ENCODE peak calls at places on chromosome 18, in ten cellular contexts. One of them, this sample, is unnamed.

GRCh38 chr18:1488394-1488793 is 583.7 kb downstream of the ADCYAP1 start:
- DNase-seq in activated naive CD4-positive, alpha-beta T cell treated with anti-CD3 and anti-CD28 coated beads, Interleukin-2, amount 10 ng/mL, durations not matched to agents 7 days and 5 days: no peak
- DNase-seq in renal cortical epithelial cell: no peak
- DNase-seq in IMR-90: no peak
- DNase-seq in GM19239: no peak
- DNase-seq in astrocyte of the spinal cord: no peak
- DNase-seq in left colon: no peak
- DNase-seq in uterus: no peak
- DNase-seq in left cardiac atrium: no peak
- DNase-seq in activated CD4-positive, alpha-beta T cell treated with anti-CD3 and anti-CD28 coated beads for 1 hour: no peak
- DNase-seq in this sample: no peak

GRCh38 chr18:62721837-62722795 is 6.8 kb downstream of the PHLPP1 start:
- DNase-seq in IMR-90: no peak
- DNase-seq in renal cortical epithelial cell: no peak
- DNase-seq in left cardiac atrium: no peak
- DNase-seq in left colon: no peak
- DNase-seq in GM19239: no peak
- DNase-seq in uterus: no peak
- DNase-seq in activated CD4-positive, alpha-beta T cell treated with anti-CD3 and anti-CD28 coated beads for 1 hour: no peak
- DNase-seq in astrocyte of the spinal cord: peak; percentile 52
- DNase-seq in activated naive CD4-positive, alpha-beta T cell treated with anti-CD3 and anti-CD28 coated beads, Interleukin-2, amount 10 ng/mL, durations not matched to agents 7 days and 5 days: no peak
- DNase-seq in this sample: no peak

GRCh38 chr18:57427429-57428181 is 7.6 kb upstream of the ONECUT2 start:
- DNase-seq in left colon: no peak
- DNase-seq in left cardiac atrium: no peak
- DNase-seq in renal cortical epithelial cell: no peak
- DNase-seq in activated naive CD4-positive, alpha-beta T cell treated with anti-CD3 and anti-CD28 coated beads, Interleukin-2, amount 10 ng/mL, durations not matched to agents 7 days and 5 days: no peak
- DNase-seq in GM19239: no peak
- DNase-seq in activated CD4-positive, alpha-beta T cell treated with anti-CD3 and anti-CD28 coated beads for 1 hour: no peak
- DNase-seq in IMR-90: no peak
- DNase-seq in uterus: no peak
- DNase-seq in astrocyte of the spinal cord: no peak
- DNase-seq in this sample: no peak

GRCh38 chr18:74689251-74689650 is 91.6 kb downstream of the ZNF407 start:
- DNase-seq in activated naive CD4-positive, alpha-beta T cell treated with anti-CD3 and anti-CD28 coated beads, Interleukin-2, amount 10 ng/mL, durations not matched to agents 7 days and 5 days: no peak
- DNase-seq in activated CD4-positive, alpha-beta T cell treated with anti-CD3 and anti-CD28 coated beads for 1 hour: no peak
- DNase-seq in left cardiac atrium: no peak
- DNase-seq in uterus: no peak
- DNase-seq in GM19239: no peak
- DNase-seq in IMR-90: peak; percentile 79
- DNase-seq in renal cortical epithelial cell: no peak
- DNase-seq in left colon: no peak
- DNase-seq in astrocyte of the spinal cord: peak; percentile 62
- DNase-seq in this sample: no peak

GRCh38 chr18:51537487-51537886 is 340.0 kb upstream of the MEX3C start:
- DNase-seq in activated CD4-positive, alpha-beta T cell treated with anti-CD3 and anti-CD28 coated beads for 1 hour: no peak
- DNase-seq in GM19239: no peak
- DNase-seq in left cardiac atrium: peak; percentile 24
- DNase-seq in uterus: no peak
- DNase-seq in renal cortical epithelial cell: peak; percentile 42
- DNase-seq in IMR-90: no peak
- DNase-seq in astrocyte of the spinal cord: no peak
- DNase-seq in activated naive CD4-positive, alpha-beta T cell treated with anti-CD3 and anti-CD28 coated beads, Interleukin-2, amount 10 ng/mL, durations not matched to agents 7 days and 5 days: peak; percentile 35
- DNase-seq in left colon: peak; percentile 10
- DNase-seq in this sample: no peak

GRCh38 chr18:53937037-53937436 is 287.4 kb downstream of the MBD2 start:
- DNase-seq in left colon: no peak
- DNase-seq in GM19239: no peak
- DNase-seq in astrocyte of the spinal cord: no peak
- DNase-seq in activated CD4-positive, alpha-beta T cell treated with anti-CD3 and anti-CD28 coated beads for 1 hour: no peak
- DNase-seq in renal cortical epithelial cell: no peak
- DNase-seq in activated naive CD4-positive, alpha-beta T cell treated with anti-CD3 and anti-CD28 coated beads, Interleukin-2, amount 10 ng/mL, durations not matched to agents 7 days and 5 days: no peak
- DNase-seq in IMR-90: no peak
- DNase-seq in left cardiac atrium: no peak
- DNase-seq in uterus: no peak
- DNase-seq in this sample: no peak

GRCh38 chr18:76588591-76589303 is 93.7 kb upstream of the ZNF516 start:
- DNase-seq in IMR-90: no peak
- DNase-seq in renal cortical epithelial cell: peak; percentile 17
- DNase-seq in GM19239: no peak
- DNase-seq in left cardiac atrium: no peak
- DNase-seq in activated CD4-positive, alpha-beta T cell treated with anti-CD3 and anti-CD28 coated beads for 1 hour: no peak
- DNase-seq in activated naive CD4-positive, alpha-beta T cell treated with anti-CD3 and anti-CD28 coated beads, Interleukin-2, amount 10 ng/mL, durations not matched to agents 7 days and 5 days: no peak
- DNase-seq in uterus: no peak
- DNase-seq in left colon: no peak
- DNase-seq in astrocyte of the spinal cord: no peak
- DNase-seq in this sample: no peak

GRCh38 chr18:36402765-36403396 is 105.4 kb downstream of the FHOD3 start:
- DNase-seq in renal cortical epithelial cell: no peak
- DNase-seq in left cardiac atrium: peak; percentile 83
- DNase-seq in left colon: peak; percentile 18
- DNase-seq in IMR-90: peak; percentile 35
- DNase-seq in astrocyte of the spinal cord: peak; percentile 77
- DNase-seq in activated CD4-positive, alpha-beta T cell treated with anti-CD3 and anti-CD28 coated beads for 1 hour: no peak
- DNase-seq in GM19239: no peak
- DNase-seq in activated naive CD4-positive, alpha-beta T cell treated with anti-CD3 and anti-CD28 coated beads, Interleukin-2, amount 10 ng/mL, durations not matched to agents 7 days and 5 days: no peak
- DNase-seq in uterus: no peak
- DNase-seq in this sample: peak; percentile 90

GRCh38 chr18:64165906-64166305 is 17.0 kb upstream of the LINC00305 start:
- DNase-seq in GM19239: no peak
- DNase-seq in left cardiac atrium: no peak
- DNase-seq in activated naive CD4-positive, alpha-beta T cell treated with anti-CD3 and anti-CD28 coated beads, Interleukin-2, amount 10 ng/mL, durations not matched to agents 7 days and 5 days: no peak
- DNase-seq in renal cortical epithelial cell: peak; percentile 66
- DNase-seq in astrocyte of the spinal cord: peak; percentile 93
- DNase-seq in IMR-90: no peak
- DNase-seq in uterus: no peak
- DNase-seq in activated CD4-positive, alpha-beta T cell treated with anti-CD3 and anti-CD28 coated beads for 1 hour: no peak
- DNase-seq in left colon: no peak
- DNase-seq in this sample: no peak

GRCh38 chr18:43627833-43628370 is 350.6 kb upstream of the SYT4 start:
- DNase-seq in uterus: no peak
- DNase-seq in activated CD4-positive, alpha-beta T cell treated with anti-CD3 and anti-CD28 coated beads for 1 hour: no peak
- DNase-seq in astrocyte of the spinal cord: no peak
- DNase-seq in left cardiac atrium: no peak
- DNase-seq in left colon: no peak
- DNase-seq in activated naive CD4-positive, alpha-beta T cell treated with anti-CD3 and anti-CD28 coated beads, Interleukin-2, amount 10 ng/mL, durations not matched to agents 7 days and 5 days: no peak
- DNase-seq in GM19239: no peak
- DNase-seq in IMR-90: no peak
- DNase-seq in renal cortical epithelial cell: no peak
- DNase-seq in this sample: no peak

GRCh38 chr18:61991201-61991600 is 98.4 kb upstream of the RNF152 start:
- DNase-seq in renal cortical epithelial cell: peak; percentile 26
- DNase-seq in left cardiac atrium: peak; percentile 23
- DNase-seq in left colon: no peak
- DNase-seq in GM19239: no peak
- DNase-seq in IMR-90: peak; percentile 71
- DNase-seq in activated naive CD4-positive, alpha-beta T cell treated with anti-CD3 and anti-CD28 coated beads, Interleukin-2, amount 10 ng/mL, durations not matched to agents 7 days and 5 days: no peak
- DNase-seq in activated CD4-positive, alpha-beta T cell treated with anti-CD3 and anti-CD28 coated beads for 1 hour: no peak
- DNase-seq in astrocyte of the spinal cord: peak; percentile 61
- DNase-seq in uterus: peak; percentile 18
- DNase-seq in this sample: no peak

GRCh38 chr18:13823707-13824395 is at the start of gene MC5R:
- DNase-seq in astrocyte of the spinal cord: peak; percentile 26
- DNase-seq in IMR-90: peak; percentile 25
- DNase-seq in GM19239: peak; percentile 88
- DNase-seq in left colon: peak; percentile 70
- DNase-seq in left cardiac atrium: peak; percentile 70
- DNase-seq in uterus: no peak
- DNase-seq in renal cortical epithelial cell: no peak
- DNase-seq in activated naive CD4-positive, alpha-beta T cell treated with anti-CD3 and anti-CD28 coated beads, Interleukin-2, amount 10 ng/mL, durations not matched to agents 7 days and 5 days: peak; percentile 71
- DNase-seq in activated CD4-positive, alpha-beta T cell treated with anti-CD3 and anti-CD28 coated beads for 1 hour: peak; percentile 58
- DNase-seq in this sample: peak; percentile 91

This sample was measured in aorta.